ENCODE peak calls at places on chromosomes 2 and 18, in nine cellular contexts. One of them, this sample, is unnamed.

GRCh38 chr18:25093131-25093530 is 258.8 kb downstream of the ZNF521 start:
- DNase-seq in endodermal cell: no peak
- DNase-seq in A549: no peak
- DNase-seq in sigmoid colon: no peak
- DNase-seq in cardiac fibroblast: no peak
- DNase-seq in lower lobe of right lung: no peak
- DNase-seq in spleen: no peak
- DNase-seq in tibial nerve: no peak
- DNase-seq in neural progenitor cell: no peak
- DNase-seq in this sample: no peak

GRCh38 chr2:6301426-6301825 is 564.3 kb downstream of the CMPK2 start:
- DNase-seq in endodermal cell: no peak
- DNase-seq in A549: no peak
- DNase-seq in sigmoid colon: no peak
- DNase-seq in cardiac fibroblast: no peak
- DNase-seq in lower lobe of right lung: no peak
- DNase-seq in spleen: no peak
- DNase-seq in tibial nerve: no peak
- DNase-seq in neural progenitor cell: no peak
- DNase-seq in this sample: no peak

GRCh38 chr2:4140284-4140962 is 437.0 kb downstream of the DCDC2C start:
- DNase-seq in endodermal cell: peak
- DNase-seq in A549: no peak
- DNase-seq in sigmoid colon: no peak
- DNase-seq in cardiac fibroblast: no peak
- DNase-seq in lower lobe of right lung: no peak
- DNase-seq in spleen: no peak
- DNase-seq in tibial nerve: no peak
- DNase-seq in neural progenitor cell: no peak
- DNase-seq in this sample: no peak

GRCh38 chr2:98729652-98730051 is 1.3 kb downstream of the MGAT4A start:
- DNase-seq in endodermal cell: no peak
- DNase-seq in A549: no peak
- DNase-seq in sigmoid colon: no peak
- DNase-seq in cardiac fibroblast: no peak
- DNase-seq in lower lobe of right lung: no peak
- DNase-seq in spleen: no peak
- DNase-seq in tibial nerve: no peak
- DNase-seq in neural progenitor cell: no peak
- DNase-seq in this sample: no peak

GRCh38 chr2:214856116-214856515 is 46.6 kb upstream of the BARD1 start:
- DNase-seq in endodermal cell: no peak
- DNase-seq in A549: no peak
- DNase-seq in sigmoid colon: no peak
- DNase-seq in cardiac fibroblast: no peak
- DNase-seq in lower lobe of right lung: no peak
- DNase-seq in spleen: no peak
- DNase-seq in tibial nerve: no peak
- DNase-seq in neural progenitor cell: no peak
- DNase-seq in this sample: peak

GRCh38 chr2:17672583-17673317 is 80.9 kb downstream of the SMC6 start:
- DNase-seq in endodermal cell: no peak
- DNase-seq in A549: peak
- DNase-seq in sigmoid colon: no peak
- DNase-seq in cardiac fibroblast: peak
- DNase-seq in lower lobe of right lung: no peak
- DNase-seq in spleen: no peak
- DNase-seq in tibial nerve: no peak
- DNase-seq in neural progenitor cell: no peak
- DNase-seq in this sample: peak

GRCh38 chr2:120436885-120437603 is 91.1 kb downstream of the INHBB start:
- DNase-seq in endodermal cell: peak
- DNase-seq in A549: peak
- DNase-seq in sigmoid colon: no peak
- DNase-seq in cardiac fibroblast: peak
- DNase-seq in lower lobe of right lung: no peak
- DNase-seq in spleen: peak
- DNase-seq in tibial nerve: no peak
- DNase-seq in neural progenitor cell: peak
- DNase-seq in this sample: peak

GRCh38 chr2:101152195-101153076 is 1.3 kb upstream of the TBC1D8 start:
- DNase-seq in endodermal cell: peak
- DNase-seq in A549: peak
- DNase-seq in sigmoid colon: no peak
- DNase-seq in cardiac fibroblast: peak
- DNase-seq in lower lobe of right lung: no peak
- DNase-seq in spleen: peak
- DNase-seq in tibial nerve: peak
- DNase-seq in neural progenitor cell: peak
- DNase-seq in this sample: peak

GRCh38 chr2:112921982-112922381 is 11.0 kb downstream of the IL37 start:
- DNase-seq in endodermal cell: no peak
- DNase-seq in A549: no peak
- DNase-seq in sigmoid colon: no peak
- DNase-seq in cardiac fibroblast: no peak
- DNase-seq in lower lobe of right lung: no peak
- DNase-seq in spleen: no peak
- DNase-seq in tibial nerve: no peak
- DNase-seq in neural progenitor cell: no peak
- DNase-seq in this sample: no peak

GRCh38 chr2:187875271-187875670 is 321.0 kb upstream of the TFPI start:
- DNase-seq in endodermal cell: no peak
- DNase-seq in A549: no peak
- DNase-seq in sigmoid colon: no peak
- DNase-seq in cardiac fibroblast: no peak
- DNase-seq in lower lobe of right lung: no peak
- DNase-seq in spleen: no peak
- DNase-seq in tibial nerve: no peak
- DNase-seq in neural progenitor cell: no peak
- DNase-seq in this sample: no peak

GRCh38 chr2:118386636-118387302 is 298.5 kb downstream of the INSIG2 start:
- DNase-seq in endodermal cell: no peak
- DNase-seq in A549: peak
- DNase-seq in sigmoid colon: no peak
- DNase-seq in cardiac fibroblast: no peak
- DNase-seq in lower lobe of right lung: no peak
- DNase-seq in spleen: no peak
- DNase-seq in tibial nerve: no peak
- DNase-seq in neural progenitor cell: no peak
- DNase-seq in this sample: peak

GRCh38 chr2:15560988-15561573 is at the start of gene NBAS:
- DNase-seq in endodermal cell: peak
- DNase-seq in A549: peak
- DNase-seq in sigmoid colon: peak
- DNase-seq in cardiac fibroblast: peak
- DNase-seq in lower lobe of right lung: peak
- DNase-seq in spleen: peak
- DNase-seq in tibial nerve: peak
- DNase-seq in neural progenitor cell: peak
- DNase-seq in this sample: peak

GRCh38 chr18:55510809-55511208 is 77.2 kb downstream of the TCF4 start:
- DNase-seq in endodermal cell: no peak
- DNase-seq in A549: no peak
- DNase-seq in sigmoid colon: no peak
- DNase-seq in cardiac fibroblast: peak
- DNase-seq in lower lobe of right lung: no peak
- DNase-seq in spleen: no peak
- DNase-seq in tibial nerve: peak
- DNase-seq in neural progenitor cell: no peak
- DNase-seq in this sample: peak

GRCh38 chr2:231803739-231804138 is 17.5 kb downstream of the COPS7B start:
- DNase-seq in endodermal cell: no peak
- DNase-seq in A549: no peak
- DNase-seq in sigmoid colon: no peak
- DNase-seq in cardiac fibroblast: no peak
- DNase-seq in lower lobe of right lung: no peak
- DNase-seq in spleen: no peak
- DNase-seq in tibial nerve: no peak
- DNase-seq in neural progenitor cell: no peak
- DNase-seq in this sample: no peak

GRCh38 chr2:231810905-231811304 is 24.7 kb downstream of the COPS7B start:
- DNase-seq in endodermal cell: peak
- DNase-seq in A549: no peak
- DNase-seq in sigmoid colon: no peak
- DNase-seq in cardiac fibroblast: peak
- DNase-seq in lower lobe of right lung: no peak
- DNase-seq in spleen: no peak
- DNase-seq in tibial nerve: no peak
- DNase-seq in neural progenitor cell: no peak
- DNase-seq in this sample: peak

GRCh38 chr2:231807020-231807419 is 20.8 kb downstream of the COPS7B start:
- DNase-seq in endodermal cell: no peak
- DNase-seq in A549: no peak
- DNase-seq in sigmoid colon: no peak
- DNase-seq in cardiac fibroblast: no peak
- DNase-seq in lower lobe of right lung: no peak
- DNase-seq in spleen: no peak
- DNase-seq in tibial nerve: no peak
- DNase-seq in neural progenitor cell: no peak
- DNase-seq in this sample: peak
- TF ChIP-seq CTCF in endodermal cell: no peak
- TF ChIP-seq CTCF in A549: no peak
- TF ChIP-seq CTCF in sigmoid colon: no peak
- TF ChIP-seq CTCF in cardiac fibroblast: no peak
- TF ChIP-seq CTCF in lower lobe of right lung: no peak
- TF ChIP-seq CTCF in spleen: no peak
- TF ChIP-seq CTCF in tibial nerve: no peak
- TF ChIP-seq CTCF in neural progenitor cell: no peak
- TF ChIP-seq CTCF in this sample: no peak

DNA sequence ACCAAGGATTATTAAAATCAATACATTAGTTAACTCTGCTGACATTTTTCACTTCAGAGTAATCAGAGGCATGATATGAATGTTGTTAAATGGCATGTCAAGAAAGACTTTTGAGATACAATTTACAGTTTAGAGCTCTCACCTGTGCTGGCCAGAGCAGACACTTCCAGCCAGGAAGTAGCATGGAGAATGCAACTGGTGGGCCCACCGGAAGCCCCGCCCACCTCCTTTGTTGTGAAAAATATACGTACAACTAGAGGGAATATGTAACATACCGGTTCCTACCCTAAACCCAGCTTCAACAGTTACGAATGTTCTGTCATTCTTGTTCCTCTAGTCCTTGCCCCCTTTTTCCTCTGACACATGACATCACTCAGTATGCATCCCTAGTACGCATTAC is 70.3 kb upstream of the ITM2C start:
- DNase-seq in endodermal cell: no peak
- DNase-seq in A549: no peak
- DNase-seq in sigmoid colon: no peak
- DNase-seq in cardiac fibroblast: peak
- DNase-seq in lower lobe of right lung: no peak
- DNase-seq in spleen: no peak
- DNase-seq in tibial nerve: no peak
- DNase-seq in neural progenitor cell: no peak
- DNase-seq in this sample: no peak
- H3K4me3 ChIP-seq in endodermal cell: no peak
- H3K4me3 ChIP-seq in A549: no peak
- H3K4me3 ChIP-seq in sigmoid colon: no peak
- H3K4me3 ChIP-seq in cardiac fibroblast: no peak
- H3K4me3 ChIP-seq in lower lobe of right lung: no peak
- H3K4me3 ChIP-seq in spleen: no peak
- H3K4me3 ChIP-seq in tibial nerve: no peak
- H3K4me3 ChIP-seq in neural progenitor cell: no peak
- H3K4me3 ChIP-seq in this sample: no peak

DNA sequence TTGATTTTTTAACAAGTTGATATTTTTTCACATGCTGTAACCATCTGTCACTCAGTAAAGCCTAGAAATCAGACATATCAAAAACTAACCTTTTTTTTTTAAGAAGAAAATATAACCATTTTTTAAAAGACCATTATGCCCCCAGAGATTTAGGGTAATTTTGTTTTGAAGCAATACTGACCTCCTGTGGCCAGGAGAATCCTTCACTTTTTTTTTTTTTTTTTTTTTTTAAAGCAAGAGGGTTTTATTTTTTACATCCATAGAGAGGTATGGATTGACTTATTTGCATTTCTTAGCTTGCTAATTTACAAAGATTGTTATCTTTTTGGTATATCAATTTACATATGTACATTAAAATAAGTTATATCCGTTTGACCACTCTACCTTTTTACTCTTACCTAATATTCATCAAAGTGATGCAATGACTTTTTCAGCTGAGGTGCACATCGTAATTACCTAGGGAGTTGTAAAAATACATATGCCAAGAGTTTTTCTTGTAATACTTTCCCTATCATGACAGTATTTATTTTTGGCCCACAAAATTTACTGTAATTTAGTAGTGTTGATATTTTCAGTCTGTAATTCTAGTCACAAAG is 161.9 kb downstream of the SOCS6 start:
- DNase-seq in endodermal cell: no peak
- DNase-seq in A549: no peak
- DNase-seq in sigmoid colon: no peak
- DNase-seq in cardiac fibroblast: peak
- DNase-seq in lower lobe of right lung: no peak
- DNase-seq in spleen: no peak
- DNase-seq in tibial nerve: no peak
- DNase-seq in neural progenitor cell: no peak
- DNase-seq in this sample: peak
- TF ChIP-seq CTCF in endodermal cell: peak
- TF ChIP-seq CTCF in A549: peak
- TF ChIP-seq CTCF in sigmoid colon: no peak
- TF ChIP-seq CTCF in cardiac fibroblast: peak
- TF ChIP-seq CTCF in lower lobe of right lung: peak
- TF ChIP-seq CTCF in spleen: no peak
- TF ChIP-seq CTCF in tibial nerve: no peak
- TF ChIP-seq CTCF in neural progenitor cell: peak
- TF ChIP-seq CTCF in this sample: peak

GRCh38 chr2:133568598-133568997 is 335 bp upstream of the NCKAP5 start:
- DNase-seq in endodermal cell: no peak
- DNase-seq in A549: no peak
- DNase-seq in sigmoid colon: no peak
- DNase-seq in cardiac fibroblast: no peak
- DNase-seq in lower lobe of right lung: no peak
- DNase-seq in spleen: no peak
- DNase-seq in tibial nerve: no peak
- DNase-seq in neural progenitor cell: no peak
- DNase-seq in this sample: no peak

GRCh38 chr2:133570547-133570946 is 2.3 kb upstream of the NCKAP5 start:
- DNase-seq in endodermal cell: peak
- DNase-seq in A549: no peak
- DNase-seq in sigmoid colon: no peak
- DNase-seq in cardiac fibroblast: no peak
- DNase-seq in lower lobe of right lung: no peak
- DNase-seq in spleen: no peak
- DNase-seq in tibial nerve: no peak
- DNase-seq in neural progenitor cell: no peak
- DNase-seq in this sample: no peak

GRCh38 chr2:133568172-133568571 is at the start of gene NCKAP5:
- DNase-seq in endodermal cell: peak
- DNase-seq in A549: peak
- DNase-seq in sigmoid colon: no peak
- DNase-seq in cardiac fibroblast: peak
- DNase-seq in lower lobe of right lung: no peak
- DNase-seq in spleen: no peak
- DNase-seq in tibial nerve: peak
- DNase-seq in neural progenitor cell: peak
- DNase-seq in this sample: peak

GRCh38 chr2:133571249-133571648 is 3.0 kb upstream of the NCKAP5 start:
- DNase-seq in endodermal cell: peak
- DNase-seq in A549: no peak
- DNase-seq in sigmoid colon: no peak
- DNase-seq in cardiac fibroblast: no peak
- DNase-seq in lower lobe of right lung: no peak
- DNase-seq in spleen: no peak
- DNase-seq in tibial nerve: no peak
- DNase-seq in neural progenitor cell: no peak
- DNase-seq in this sample: no peak

GRCh38 chr2:133569416-133569815 is 1.2 kb upstream of the NCKAP5 start:
- DNase-seq in endodermal cell: no peak
- DNase-seq in A549: no peak
- DNase-seq in sigmoid colon: no peak
- DNase-seq in cardiac fibroblast: no peak
- DNase-seq in lower lobe of right lung: no peak
- DNase-seq in spleen: no peak
- DNase-seq in tibial nerve: no peak
- DNase-seq in neural progenitor cell: no peak
- DNase-seq in this sample: no peak
- H3K4me3 ChIP-seq in endodermal cell: no peak
- H3K4me3 ChIP-seq in A549: no peak
- H3K4me3 ChIP-seq in sigmoid colon: no peak
- H3K4me3 ChIP-seq in cardiac fibroblast: no peak
- H3K4me3 ChIP-seq in lower lobe of right lung: no peak
- H3K4me3 ChIP-seq in spleen: no peak
- H3K4me3 ChIP-seq in tibial nerve: no peak
- H3K4me3 ChIP-seq in neural progenitor cell: no peak
- H3K4me3 ChIP-seq in this sample: no peak

This sample was measured in AG10803.